ENCODE peak calls at places on chromosome 9, in four cellular contexts. R is activated CD4-positive, alpha-beta memory T cell treated with anti-CD3 and anti-CD28 coated beads for 36 hours; B is H7; N is M059J. A is an unnamed sample.

GRCh38 chr9:99197987-99198386 is 23.8 kb downstream of the ALG2 start:
- DNase-seq in R (no peak), B (peak), N (peak), A (peak)

GRCh38 chr9:107249665-107250285 is 33.3 kb upstream of the RAD23B start:
- DNase-seq in R (no peak), B (no peak), N (no peak), A (no peak)

GRCh38 chr9:130426883-130427282 is 17.9 kb upstream of the ASS1 start:
- DNase-seq in R (no peak), B (no peak), N (peak), A (no peak)

GRCh38 chr9:90114641-90115040 is 509.8 kb downstream of the GADD45G start:
- DNase-seq in R (no peak), B (no peak), N (no peak), A (no peak)

GRCh38 chr9:78671785-78672184 is 374.9 kb downstream of the PSAT1 start:
- DNase-seq in R (no peak), B (no peak), N (peak), A (no peak)

GRCh38 chr9:3526166-3526902 is 533 bp upstream of the RFX3 start:
- DNase-seq in R (peak), B (peak), N (peak), A (peak)

GRCh38 chr9:111316796-111317195 is 13.2 kb downstream of the OR2K2 start:
- DNase-seq in R (no peak), B (no peak), N (no peak), A (no peak)

GRCh38 chr9:99264070-99264469 is 42.0 kb downstream of the SEC61B start:
- DNase-seq in R (peak), B (peak), N (peak), A (no peak)

GRCh38 chr9:108053555-108054061 is 564.0 kb upstream of the KLF4 start:
- DNase-seq in R (no peak), B (no peak), N (peak), A (no peak)

GRCh38 chr9:94630281-94630680 is 9.0 kb downstream of the FBP1 start:
- DNase-seq in R (no peak), B (no peak), N (no peak), A (no peak)

GRCh38 chr9:17216011-17216410 is 81.2 kb downstream of the CNTLN start:
- DNase-seq in R (no peak), B (no peak), N (peak), A (no peak)

A was measured in ELF-1.